ENCODE peak calls at places on chromosomes 11 and 22, in four cellular contexts. One of them, this sample, is unnamed.

GRCh38 chr22:39316440-39317083 is 2.9 kb downstream of the RPL3 start:
- DNase-seq in GM20000: peak
- DNase-seq in AG04449: no peak
- DNase-seq in neural crest cell: peak
- DNase-seq in this sample: peak

GRCh38 chr11:19673924-19674390 is 38.7 kb upstream of the NAV2 start:
- DNase-seq in AG04449: no peak
- DNase-seq in neural crest cell: no peak
- DNase-seq in GM20000: no peak
- DNase-seq in this sample: no peak

GRCh38 chr11:2468363-2469240 is 23.8 kb downstream of the KCNQ1 start:
- DNase-seq in AG04449: no peak
- DNase-seq in neural crest cell: no peak
- DNase-seq in GM20000: no peak
- DNase-seq in this sample: no peak

GRCh38 chr22:46122511-46122971 is 27.8 kb upstream of the PPARA start:
- DNase-seq in AG04449: no peak
- DNase-seq in neural crest cell: peak
- DNase-seq in GM20000: peak
- DNase-seq in this sample: no peak

GRCh38 chr11:128708660-128709059 is 14.8 kb downstream of the FLI1 start:
- DNase-seq in neural crest cell: no peak
- DNase-seq in AG04449: no peak
- DNase-seq in GM20000: no peak
- DNase-seq in this sample: no peak

GRCh38 chr11:122748968-122749687 is 89.2 kb upstream of the CRTAM start:
- DNase-seq in GM20000: peak
- DNase-seq in neural crest cell: no peak
- DNase-seq in AG04449: peak
- DNase-seq in this sample: peak

GRCh38 chr11:45264839-45265515 is 21.2 kb downstream of the SYT13 start:
- DNase-seq in GM20000: no peak
- DNase-seq in AG04449: peak
- DNase-seq in neural crest cell: no peak
- DNase-seq in this sample: no peak

GRCh38 chr11:126468102-126468521 is 112.6 kb downstream of the ST3GAL4 start:
- DNase-seq in GM20000: no peak
- DNase-seq in neural crest cell: no peak
- DNase-seq in AG04449: no peak
- DNase-seq in this sample: no peak

GRCh38 chr22:20441631-20442484 is 4.2 kb upstream of the SCARF2 start:
- DNase-seq in neural crest cell: no peak
- DNase-seq in AG04449: no peak
- DNase-seq in GM20000: no peak
- DNase-seq in this sample: no peak

GRCh38 chr11:30310623-30311022 is 12.3 kb upstream of the ARL14EP start:
- DNase-seq in neural crest cell: no peak
- DNase-seq in AG04449: no peak
- DNase-seq in GM20000: peak
- DNase-seq in this sample: no peak

GRCh38 chr11:79045811-79046304 is 395.0 kb downstream of the TENM4 start:
- DNase-seq in neural crest cell: no peak
- DNase-seq in GM20000: no peak
- DNase-seq in AG04449: no peak
- DNase-seq in this sample: no peak

GRCh38 chr11:124934862-124935547 is 842 bp downstream of the HEPACAM start:
- DNase-seq in AG04449: peak
- DNase-seq in GM20000: no peak
- DNase-seq in neural crest cell: no peak
- DNase-seq in this sample: peak

GRCh38 chr22:19713228-19713627 is 1.1 kb upstream of the SEPTIN5 start:
- DNase-seq in GM20000: no peak
- DNase-seq in AG04449: no peak
- DNase-seq in neural crest cell: no peak
- DNase-seq in this sample: no peak

GRCh38 chr11:97729546-97730272 is 1291.0 kb upstream of the CNTN5 start:
- DNase-seq in GM20000: no peak
- DNase-seq in neural crest cell: no peak
- DNase-seq in AG04449: no peak
- DNase-seq in this sample: no peak

GRCh38 chr11:82682003-82682751 is 51.5 kb downstream of the FAM181B start:
- DNase-seq in GM20000: peak
- DNase-seq in neural crest cell: no peak
- DNase-seq in AG04449: peak
- DNase-seq in this sample: peak

GRCh38 chr22:25930710-25931353 is 188.8 kb downstream of the MYO18B start:
- DNase-seq in neural crest cell: no peak
- DNase-seq in GM20000: no peak
- DNase-seq in AG04449: no peak
- DNase-seq in this sample: no peak

GRCh38 chr11:27193434-27194225 is 153.0 kb downstream of the BBOX1 start:
- DNase-seq in AG04449: no peak
- DNase-seq in neural crest cell: no peak
- DNase-seq in GM20000: no peak
- DNase-seq in this sample: no peak

GRCh38 chr11:69496631-69497220 is 15.3 kb downstream of the LINC01488 start:
- DNase-seq in GM20000: no peak
- DNase-seq in neural crest cell: no peak
- DNase-seq in AG04449: no peak
- DNase-seq in this sample: no peak

GRCh38 chr11:6812391-6813005 is 13.0 kb upstream of the OR6A2 start:
- DNase-seq in AG04449: no peak
- DNase-seq in GM20000: peak
- DNase-seq in neural crest cell: peak
- DNase-seq in this sample: no peak

GRCh38 chr11:116596346-116597260 is 176.2 kb downstream of the BUD13 start:
- DNase-seq in AG04449: no peak
- DNase-seq in neural crest cell: no peak
- DNase-seq in GM20000: no peak
- DNase-seq in this sample: no peak

GRCh38 chr11:21142007-21142406 is 472.6 kb downstream of the NELL1 start:
- DNase-seq in GM20000: no peak
- DNase-seq in AG04449: no peak
- DNase-seq in neural crest cell: no peak
- DNase-seq in this sample: no peak
- TF ChIP-seq CTCF in GM20000: no peak
- TF ChIP-seq CTCF in AG04449: no peak
- TF ChIP-seq CTCF in neural crest cell: peak
- TF ChIP-seq CTCF in this sample: no peak

DNA sequence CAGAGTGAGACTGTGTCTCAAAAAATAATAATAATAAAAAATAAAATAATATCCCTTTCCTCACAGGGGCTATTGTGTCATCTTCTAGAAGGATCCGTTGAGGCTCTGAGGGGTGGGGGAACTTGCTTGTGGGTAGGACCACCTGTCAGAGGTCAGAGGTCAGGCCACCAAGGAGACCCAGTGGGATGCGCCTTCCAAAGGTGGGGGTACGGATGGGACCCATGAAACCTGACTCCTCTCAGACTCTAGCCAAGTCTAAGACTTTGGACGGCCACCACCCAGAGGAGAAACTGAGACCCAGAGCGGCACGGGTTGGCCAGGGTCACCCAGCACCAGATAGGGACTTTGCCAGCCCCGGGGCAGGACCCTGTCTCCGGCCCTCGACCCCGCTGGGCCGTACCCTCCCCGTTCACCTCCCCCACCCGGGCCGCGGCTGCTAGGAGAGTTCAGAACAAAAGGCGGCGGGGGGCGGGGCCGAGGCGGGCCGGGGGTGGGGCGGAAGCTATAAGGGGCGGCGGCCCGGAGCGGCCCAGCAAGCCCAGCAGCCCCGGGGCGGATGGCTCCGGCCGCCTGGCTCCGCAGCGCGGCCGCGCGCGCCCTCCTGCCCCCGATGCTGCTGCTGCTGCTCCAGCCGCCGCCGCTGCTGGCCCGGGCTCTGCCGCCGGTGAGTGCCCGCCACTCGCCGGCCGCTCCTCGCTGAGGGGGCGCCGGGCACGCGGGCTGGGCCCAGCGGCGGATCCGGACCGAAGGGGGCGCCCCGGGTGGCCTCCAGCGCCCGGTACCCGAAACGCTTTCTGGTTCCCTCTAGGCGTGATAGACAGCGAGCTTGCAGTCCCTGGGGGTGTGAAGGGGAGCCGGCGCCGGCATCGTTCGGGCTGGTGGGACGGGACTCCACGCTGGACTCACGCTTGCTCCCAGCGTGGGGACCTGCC is at the start of gene MMP11:
- DNase-seq in GM20000: peak
- DNase-seq in AG04449: no peak
- DNase-seq in neural crest cell: peak
- DNase-seq in this sample: no peak
- TF ChIP-seq CTCF in GM20000: no peak
- TF ChIP-seq CTCF in AG04449: no peak
- TF ChIP-seq CTCF in neural crest cell: no peak
- TF ChIP-seq CTCF in this sample: no peak

GRCh38 chr11:43573233-43573632 is 107.3 kb upstream of the HSD17B12 start:
- DNase-seq in neural crest cell: peak
- DNase-seq in GM20000: peak
- DNase-seq in AG04449: no peak
- DNase-seq in this sample: no peak
- TF ChIP-seq CTCF in neural crest cell: peak
- TF ChIP-seq CTCF in GM20000: peak
- TF ChIP-seq CTCF in AG04449: peak
- TF ChIP-seq CTCF in this sample: peak

DNA sequence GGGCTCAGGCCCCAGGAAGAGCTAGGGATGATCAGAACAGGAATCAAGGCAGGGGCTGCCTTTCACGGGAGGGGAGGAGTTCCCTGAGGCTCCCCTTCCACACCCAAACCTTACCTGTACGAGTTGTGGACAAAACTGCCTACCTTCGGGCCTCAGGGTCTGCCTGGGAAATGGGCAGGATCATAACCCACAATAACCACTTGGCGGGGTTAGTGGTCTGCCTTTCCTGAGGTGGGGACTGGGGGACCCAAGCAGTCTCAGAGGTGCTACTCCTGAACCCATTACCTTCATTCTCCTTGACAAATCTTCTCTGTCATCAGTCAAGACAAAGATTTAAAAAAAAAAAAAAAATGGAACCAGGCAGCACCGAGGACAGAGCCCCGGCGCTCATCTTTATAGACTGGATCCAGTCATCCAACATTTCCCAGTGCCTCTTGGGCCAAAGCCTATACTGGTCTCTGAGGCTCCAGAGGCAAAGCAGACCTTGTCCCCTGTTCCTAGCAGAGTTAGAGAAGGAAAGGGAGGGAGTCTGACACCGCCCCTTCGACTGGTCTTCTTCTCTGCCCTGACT is 14.2 kb downstream of the P2RY6 start:
- DNase-seq in AG04449: no peak
- DNase-seq in GM20000: no peak
- DNase-seq in neural crest cell: no peak
- DNase-seq in this sample: no peak
- TF ChIP-seq CTCF in AG04449: no peak
- TF ChIP-seq CTCF in GM20000: no peak
- TF ChIP-seq CTCF in neural crest cell: no peak
- TF ChIP-seq CTCF in this sample: no peak

GRCh38 chr22:29325356-29325755 is 9.9 kb upstream of the RASL10A start:
- DNase-seq in AG04449: no peak
- DNase-seq in neural crest cell: no peak
- DNase-seq in GM20000: no peak
- DNase-seq in this sample: no peak

GRCh38 chr22:29315286-29316195 is at the start of gene RASL10A:
- DNase-seq in neural crest cell: no peak
- DNase-seq in AG04449: no peak
- DNase-seq in GM20000: peak
- DNase-seq in this sample: no peak

GRCh38 chr22:29316429-29316828 is 932 bp upstream of the RASL10A start:
- DNase-seq in GM20000: no peak
- DNase-seq in neural crest cell: no peak
- DNase-seq in AG04449: no peak
- DNase-seq in this sample: no peak

GRCh38 chr22:29319072-29319471 is 3.6 kb upstream of the RASL10A start:
- DNase-seq in AG04449: no peak
- DNase-seq in neural crest cell: no peak
- DNase-seq in GM20000: no peak
- DNase-seq in this sample: no peak

DNA sequence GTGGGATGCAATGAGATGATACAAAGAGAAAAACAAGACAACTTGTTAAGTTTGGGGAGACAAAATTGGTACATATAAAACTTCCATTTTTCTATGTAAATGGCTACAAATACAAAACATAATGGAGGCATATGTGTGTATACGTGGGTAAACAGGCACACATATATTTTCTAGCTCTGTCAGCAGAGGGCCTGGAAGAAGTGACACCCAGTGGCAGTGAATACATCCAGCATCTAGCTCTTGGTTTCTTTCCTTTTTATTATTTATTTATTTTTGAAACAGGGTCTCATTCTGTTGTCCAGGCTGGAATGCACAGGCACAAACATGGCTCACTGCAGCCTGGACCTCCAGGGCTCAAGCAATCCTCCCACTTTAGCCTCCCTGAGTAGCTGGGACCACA is 5.0 kb upstream of the RASL10A start:
- DNase-seq in GM20000: no peak
- DNase-seq in AG04449: no peak
- DNase-seq in neural crest cell: no peak
- DNase-seq in this sample: no peak
- TF ChIP-seq CTCF in GM20000: no peak
- TF ChIP-seq CTCF in AG04449: no peak
- TF ChIP-seq CTCF in neural crest cell: peak
- TF ChIP-seq CTCF in this sample: no peak

GRCh38 chr22:37057796-37058510 is 6.4 kb downstream of the KCTD17 start:
- DNase-seq in GM20000: no peak
- DNase-seq in AG04449: no peak
- DNase-seq in neural crest cell: no peak
- DNase-seq in this sample: no peak
- TF ChIP-seq CTCF in GM20000: no peak
- TF ChIP-seq CTCF in AG04449: no peak
- TF ChIP-seq CTCF in neural crest cell: no peak
- TF ChIP-seq CTCF in this sample: no peak

GRCh38 chr22:17332109-17332508 is 37.2 kb upstream of the CECR2 start:
- DNase-seq in AG04449: no peak
- DNase-seq in GM20000: no peak
- DNase-seq in neural crest cell: no peak
- DNase-seq in this sample: no peak
- TF ChIP-seq CTCF in AG04449: no peak
- TF ChIP-seq CTCF in GM20000: no peak
- TF ChIP-seq CTCF in neural crest cell: no peak
- TF ChIP-seq CTCF in this sample: no peak

This sample was measured in AG09319.